ENCODE peak calls at places on chromosome 7, in eight cellular contexts. W, V, Q, Y, A, T, E and J are unnamed samples.

GRCh38 chr7:7967909-7968543 is 570 bp upstream of the GLCCI1 start:
- DNase-seq in W (no peak), V (no peak), Q (no peak), Y (no peak), A (no peak), T (no peak), E (no peak), J (no peak)

GRCh38 chr7:105261689-105262088 is 127.0 kb downstream of the SRPK2 start:
- DNase-seq in W (peak), V (no peak), Q (no peak), Y (no peak), A (no peak), T (no peak), E (no peak), J (no peak)

GRCh38 chr7:75639071-75639892 is 99.5 kb downstream of the HIP1 start:
- DNase-seq in W (peak), V (peak), Q (no peak), Y (no peak), A (peak), T (no peak), E (peak), J (peak)

GRCh38 chr7:95011156-95011928 is 103.9 kb downstream of the PPP1R9A start:
- DNase-seq in W (no peak), V (no peak), Q (no peak), Y (no peak), A (no peak), T (no peak), E (no peak), J (no peak)

GRCh38 chr7:45203947-45204445 is 46.4 kb downstream of the RAMP3 start:
- DNase-seq in W (no peak), V (no peak), Q (no peak), Y (no peak), A (no peak), T (no peak), E (no peak), J (no peak)

GRCh38 chr7:25845341-25845923 is 306.6 kb upstream of the NFE2L3 start:
- DNase-seq in W (no peak), V (no peak), Q (no peak), Y (no peak), A (no peak), T (no peak), E (no peak), J (no peak)

GRCh38 chr7:31326416-31326815 is 14.1 kb downstream of the NEUROD6 start:
- DNase-seq in W (no peak), V (no peak), Q (no peak), Y (no peak), A (no peak), T (no peak), E (no peak), J (no peak)

GRCh38 chr7:30157217-30157616 is 22.4 kb downstream of the MTURN start:
- DNase-seq in W (no peak), V (no peak), Q (no peak), Y (no peak), A (no peak), T (no peak), E (no peak), J (no peak)

GRCh38 chr7:31443457-31443856 is 70.4 kb upstream of the ITPRID1 start:
- DNase-seq in W (no peak), V (no peak), Q (no peak), Y (no peak), A (peak), T (no peak), E (peak), J (no peak)

GRCh38 chr7:38451840-38452239 is 178.4 kb upstream of the TARP start:
- DNase-seq in W (no peak), V (no peak), Q (no peak), Y (no peak), A (peak), T (no peak), E (peak), J (no peak)

GRCh38 chr7:138542183-138542582 is 82.1 kb downstream of the TRIM24 start:
- DNase-seq in W (no peak), V (no peak), Q (no peak), Y (no peak), A (no peak), T (no peak), E (no peak), J (no peak)

GRCh38 chr7:55550010-55550409 is 22.3 kb downstream of the VOPP1 start:
- DNase-seq in W (peak), V (no peak), Q (no peak), Y (no peak), A (no peak), T (peak), E (peak), J (no peak)
- TF ChIP-seq POLR2AphosphoS5 in W (peak), V (peak), Q (peak), Y (no peak), A (no peak), T (peak), E (no peak), J (no peak)

GRCh38 chr7:102897211-102897621 is 15.6 kb upstream of the LRRC17 start:
- DNase-seq in W (no peak), V (no peak), Q (no peak), Y (no peak), A (peak), T (no peak), E (peak), J (no peak)

GRCh38 chr7:102896585-102896984 is 16.2 kb upstream of the LRRC17 start:
- DNase-seq in W (no peak), V (no peak), Q (no peak), Y (no peak), A (no peak), T (no peak), E (no peak), J (no peak)

GRCh38 chr7:102895602-102896001 is 17.2 kb upstream of the LRRC17 start:
- DNase-seq in W (no peak), V (no peak), Q (no peak), Y (no peak), A (no peak), T (no peak), E (peak), J (no peak)

GRCh38 chr7:102898532-102898859 is 14.3 kb upstream of the LRRC17 start:
- DNase-seq in W (no peak), V (no peak), Q (no peak), Y (no peak), A (no peak), T (no peak), E (no peak), J (no peak)

DNA sequence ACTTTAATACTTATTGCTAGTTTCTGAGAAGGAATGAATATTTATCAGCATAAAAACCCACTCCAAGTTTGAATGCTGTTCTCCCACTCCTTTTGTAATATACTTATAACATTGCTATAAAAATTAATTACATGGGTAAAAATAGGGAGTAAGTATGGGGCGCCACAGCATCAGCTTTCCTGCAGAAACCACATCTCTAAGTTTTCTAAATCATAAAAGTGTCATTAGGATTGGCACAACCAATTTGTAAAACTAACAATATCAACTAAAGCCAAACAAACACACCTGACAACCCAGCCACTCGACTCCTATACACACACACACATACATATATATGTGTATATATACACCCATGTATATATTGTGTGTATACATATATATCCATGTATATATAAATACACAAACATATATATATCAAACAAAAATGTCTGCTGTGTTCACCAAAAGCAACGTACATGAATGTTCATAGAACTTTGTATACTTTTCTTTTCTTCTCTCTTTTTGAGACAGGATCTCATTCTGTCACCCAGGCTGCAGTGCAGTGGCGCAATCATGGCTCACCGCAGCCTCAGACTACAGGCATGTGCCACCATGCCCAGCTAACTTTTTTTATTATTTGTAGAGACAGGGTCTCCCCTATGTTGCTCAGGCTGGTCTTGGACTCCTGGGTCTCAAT is 14.8 kb upstream of the LRRC17 start:
- DNase-seq in W (no peak), V (no peak), Q (no peak), Y (no peak), A (no peak), T (no peak), E (no peak), J (no peak)
- TF ChIP-seq POLR2AphosphoS5 in W (no peak), V (no peak), Q (no peak), Y (no peak), A (no peak), T (no peak), E (no peak), J (no peak)

DNA sequence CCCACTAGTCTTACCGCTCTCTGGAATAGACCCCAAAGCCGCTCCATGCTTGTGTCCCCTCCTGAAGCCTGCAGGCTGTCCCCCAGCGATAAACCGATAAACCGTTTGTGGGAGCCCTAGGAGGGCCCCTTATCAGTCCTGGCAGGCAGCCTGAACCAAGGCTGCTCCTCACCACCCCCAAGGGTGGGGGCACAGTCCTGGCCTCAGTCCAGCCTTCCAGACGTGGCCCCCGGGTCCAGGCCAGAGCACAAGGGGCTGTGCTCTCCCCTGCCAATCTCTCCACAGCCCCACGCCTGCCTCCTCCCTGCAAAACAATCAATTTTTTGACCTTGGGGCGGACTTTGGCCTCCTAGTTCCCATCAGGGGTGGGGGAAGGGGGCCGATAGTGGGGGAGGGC is at the start of gene TFR2:
- DNase-seq in W (no peak), V (no peak), Q (no peak), Y (no peak), A (peak), T (no peak), E (no peak), J (no peak)
- TF ChIP-seq POLR2AphosphoS5 in W (no peak), V (no peak), Q (no peak), Y (no peak), A (no peak), T (no peak), E (no peak), J (no peak)

GRCh38 chr7:130894146-130895005 is 160.4 kb upstream of the KLF14 start:
- DNase-seq in W (no peak), V (no peak), Q (peak), Y (no peak), A (no peak), T (no peak), E (peak), J (peak)
- TF ChIP-seq POLR2AphosphoS5 in W (no peak), V (peak), Q (no peak), Y (no peak), A (peak), T (no peak), E (no peak), J (no peak)